ENCODE peak calls at places on chromosomes 3 and 15, in ten cellular contexts. L, D, K, B, Z, H, G, A, N and F are unnamed samples.

GRCh38 chr15:88995449-88995848 is 82.3 kb upstream of the MFGE8 start:
- DNase-seq in N (peak), D (no peak), Z (no peak), H (no peak), K (peak), B (no peak), L (no peak), G (no peak), A (no peak), F (no peak)

GRCh38 chr3:46300461-46300789 is 53.5 kb upstream of the CCR2 start:
- DNase-seq in Z (no peak), H (no peak), G (no peak), A (no peak), L (no peak), N (no peak), K (no peak), D (no peak), B (no peak), F (no peak)

GRCh38 chr3:36904641-36905040 is 40.2 kb downstream of the TRANK1 start:
- DNase-seq in A (no peak), L (no peak), K (peak), Z (peak), D (no peak), G (no peak), B (no peak), N (peak), H (no peak), F (no peak)

GRCh38 chr3:50204804-50205718 is at the start of gene SLC38A3:
- DNase-seq in K (no peak), N (no peak), D (peak), G (no peak), B (no peak), A (no peak), L (no peak), Z (peak), H (no peak), F (no peak)

GRCh38 chr15:101641894-101642293 is 10.3 kb downstream of the TM2D3 start:
- DNase-seq in K (no peak), A (no peak), D (no peak), N (no peak), B (no peak), L (no peak), G (no peak), H (no peak), Z (peak), F (no peak)

GRCh38 chr15:92385096-92385495 is 8.6 kb upstream of the ST8SIA2 start:
- DNase-seq in L (no peak), A (no peak), G (no peak), D (no peak), N (no peak), K (peak), H (no peak), Z (no peak), B (no peak), F (no peak)

GRCh38 chr15:45157056-45157455 is 27.3 kb downstream of the DUOX1 start:
- DNase-seq in A (no peak), N (peak), D (no peak), B (no peak), K (no peak), L (no peak), G (no peak), Z (no peak), H (no peak), F (no peak)

GRCh38 chr3:44321335-44321734 is 17.2 kb upstream of the TCAIM start:
- DNase-seq in L (no peak), K (no peak), N (no peak), G (no peak), Z (no peak), D (no peak), A (no peak), H (no peak), B (no peak), F (no peak)

GRCh38 chr3:149592758-149593240 is 65.0 kb downstream of the WWTR1 start:
- DNase-seq in H (no peak), L (no peak), G (no peak), Z (no peak), B (no peak), A (no peak), K (no peak), D (no peak), N (no peak), F (no peak)

GRCh38 chr15:89494941-89495637 is 1.3 kb downstream of the RHCG start:
- DNase-seq in L (no peak), K (peak), A (no peak), B (no peak), H (no peak), D (no peak), G (no peak), N (peak), Z (peak), F (no peak)

GRCh38 chr3:52470920-52471319 is 15.5 kb downstream of the NISCH start:
- DNase-seq in Z (no peak), K (no peak), H (no peak), B (no peak), N (no peak), A (no peak), L (no peak), G (no peak), D (peak), F (no peak)

GRCh38 chr15:30917675-30918074 is 14.0 kb downstream of the FAN1 start:
- DNase-seq in L (no peak), B (no peak), Z (no peak), G (no peak), A (no peak), H (no peak), K (no peak), N (no peak), D (no peak), F (no peak)

GRCh38 chr3:81274671-81275070 is 486.8 kb downstream of the GBE1 start:
- DNase-seq in L (no peak), N (peak), G (no peak), H (no peak), Z (no peak), K (no peak), B (no peak), A (no peak), D (no peak), F (no peak)

GRCh38 chr3:16253601-16254000 is 11.1 kb downstream of the DPH3 start:
- DNase-seq in K (no peak), H (no peak), G (no peak), Z (no peak), B (no peak), D (peak), N (peak), L (no peak), A (no peak), F (no peak)

GRCh38 chr3:184261270-184262165 is at the start of gene CAMK2N2:
- DNase-seq in Z (peak), N (peak), G (no peak), B (peak), L (no peak), A (no peak), H (peak), K (peak), D (peak), F (peak)

GRCh38 chr3:39184081-39184967 is 8.1 kb downstream of the XIRP1 start:
- DNase-seq in L (no peak), A (no peak), H (no peak), D (no peak), N (no peak), G (no peak), B (no peak), K (no peak), Z (no peak), F (no peak)

GRCh38 chr3:14647976-14648955 is 3.3 kb upstream of the CCDC174 start:
- DNase-seq in B (no peak), N (peak), G (no peak), L (no peak), K (peak), A (no peak), Z (no peak), H (no peak), D (peak), F (no peak)

GRCh38 chr3:111712294-111713180 is 117.4 kb upstream of the ZBED2 start:
- DNase-seq in L (no peak), G (no peak), N (peak), B (peak), Z (no peak), K (no peak), H (no peak), A (no peak), D (no peak), F (no peak)

GRCh38 chr3:194573680-194574437 is 59.4 kb downstream of the TMEM44 start:
- DNase-seq in N (peak), A (no peak), D (peak), K (peak), H (peak), B (no peak), Z (peak), G (peak), L (no peak), F (peak)

GRCh38 chr3:160686955-160687535 is 10.1 kb downstream of the ARL14 start:
- DNase-seq in L (no peak), K (peak), Z (peak), B (no peak), N (peak), H (no peak), A (no peak), D (no peak), G (peak), F (no peak)